ENCODE peak calls at places on chromosomes 12 and 14, in ten cellular contexts. M is tibial artery; Y is effector memory CD4-positive, alpha-beta T cell; J is heart right ventricle; Q is OCI-LY7; W is HL-60; U is ovary; B is sigmoid colon; A is right cardiac atrium; L is CD8-positive, alpha-beta T cell. S is an unnamed sample.
A peak's percentile ranks its signal among the peaks of the same experiment; 100 is the strongest.

GRCh38 chr12:30988887-30989286 is 62.3 kb downstream of the TSPAN11 start:
- DNase-seq in M (no peak), Y (no peak), J (no peak), Q (no peak), W (no peak), U (no peak), B (no peak), A (peak; percentile 27), L (no peak), S (no peak)

GRCh38 chr14:92937229-92937937 is 14.4 kb downstream of the CHGA start:
- DNase-seq in M (no peak), Y (no peak), J (no peak), Q (no peak), W (no peak), U (no peak), B (no peak), A (no peak), L (no peak), S (no peak)

GRCh38 chr12:79127268-79127895 is 262.8 kb downstream of the SYT1 start:
- DNase-seq in M (no peak), Y (no peak), J (no peak), Q (no peak), W (peak; percentile 10), U (no peak), B (no peak), A (no peak), L (no peak), S (no peak)

GRCh38 chr14:38143651-38144505 is 63.8 kb upstream of the SSTR1 start:
- DNase-seq in M (no peak), Y (no peak), J (no peak), Q (no peak), W (no peak), U (no peak), B (no peak), A (no peak), L (no peak), S (no peak)

GRCh38 chr12:105427883-105428282 is 97.4 kb downstream of the C12orf75 start:
- DNase-seq in M (no peak), Y (no peak), J (no peak), Q (no peak), W (no peak), U (no peak), B (no peak), A (no peak), L (no peak), S (no peak)

GRCh38 chr14:34173916-34174315 is 223.0 kb upstream of the EGLN3 start:
- DNase-seq in M (no peak), Y (no peak), J (no peak), Q (no peak), W (no peak), U (no peak), B (no peak), A (no peak), L (no peak), S (no peak)

GRCh38 chr12:104662203-104662602 is 205.5 kb downstream of the CHST11 start:
- DNase-seq in M (no peak), Y (no peak), J (no peak), Q (no peak), W (no peak), U (no peak), B (no peak), A (no peak), L (no peak), S (no peak)

GRCh38 chr14:88482524-88482923 is 72.3 kb downstream of the PTPN21 start:
- DNase-seq in M (no peak), Y (no peak), J (no peak), Q (no peak), W (no peak), U (no peak), B (no peak), A (no peak), L (no peak), S (no peak)

GRCh38 chr12:43406797-43407196 is 145.2 kb downstream of the ADAMTS20 start:
- DNase-seq in M (no peak), Y (no peak), J (no peak), Q (no peak), W (no peak), U (no peak), B (no peak), A (no peak), L (no peak), S (no peak)

GRCh38 chr12:91854725-91855124 is 290.9 kb downstream of the BTG1 start:
- DNase-seq in M (no peak), Y (no peak), J (no peak), Q (no peak), W (no peak), U (no peak), B (peak; percentile 73), A (no peak), L (no peak), S (no peak)

GRCh38 chr14:69615471-69616407 is 4.3 kb downstream of the SUSD6 start:
- DNase-seq in M (peak; percentile 74), Y (peak; percentile 24), J (peak; percentile 84), Q (peak; percentile 89), W (no peak), U (no peak), B (peak; percentile 86), A (peak; percentile 67), L (peak; percentile 32), S (no peak)

GRCh38 chr12:87603727-87604126 is 425.5 kb downstream of the C12orf50 start:
- DNase-seq in M (no peak), Y (no peak), J (no peak), Q (no peak), W (no peak), U (no peak), B (no peak), A (no peak), L (no peak), S (no peak)

GRCh38 chr12:30064906-30065305 is 281.2 kb upstream of the TMTC1 start:
- DNase-seq in M (no peak), Y (no peak), J (no peak), Q (no peak), W (no peak), U (no peak), B (no peak), A (no peak), L (no peak), S (no peak)

GRCh38 chr14:106585692-106586091 is 1059.3 kb downstream of the TMEM121 start:
- DNase-seq in M (no peak), Y (no peak), J (no peak), Q (no peak), W (no peak), U (no peak), B (no peak), A (no peak), L (no peak), S (no peak)

GRCh38 chr14:88639221-88639620 is 76.4 kb downstream of the ZC3H14 start:
- DNase-seq in M (no peak), Y (no peak), J (no peak), Q (no peak), W (no peak), U (no peak), B (no peak), A (no peak), L (no peak), S (no peak)

GRCh38 chr12:76259660-76260389 is 88.4 kb downstream of the BBS10 start:
- DNase-seq in M (no peak), Y (no peak), J (no peak), Q (peak; percentile 28), W (no peak), U (no peak), B (no peak), A (no peak), L (no peak), S (no peak)

GRCh38 chr12:20628388-20628787 is 66.7 kb upstream of the SLCO1C1 start:
- DNase-seq in M (no peak), Y (no peak), J (no peak), Q (no peak), W (no peak), U (no peak), B (no peak), A (no peak), L (no peak), S (no peak)
- H3K27ac ChIP-seq in M (peak overlapping the region; percentile 35), Y (no peak overlapping the region), J (peak overlapping the region; percentile 58), Q (no peak overlapping the region), W (no peak overlapping the region), U (no peak overlapping the region), B (peak overlapping the region; percentile 54), A (no peak overlapping the region), L (no peak overlapping the region), S (peak overlapping the region; percentile 82)

GRCh38 chr12:52873513-52873831 is 24.7 kb upstream of the KRT78 start:
- DNase-seq in M (no peak), Y (no peak), J (no peak), Q (no peak), W (no peak), U (no peak), B (no peak), A (no peak), L (no peak), S (no peak)
- H3K27ac ChIP-seq in M (peak overlapping the region; percentile 83), Y (no peak overlapping the region), J (peak overlapping the region; percentile 76), Q (no peak overlapping the region), W (no peak overlapping the region), U (peak overlapping the region; percentile 87), B (peak overlapping the region; percentile 58), A (peak overlapping the region; percentile 17), L (no peak overlapping the region), S (peak overlapping the region; percentile 10)

GRCh38 chr12:13104403-13104802 is 936 bp upstream of the GSG1 start:
- DNase-seq in M (no peak), Y (no peak), J (no peak), Q (no peak), W (peak; percentile 47), U (no peak), B (no peak), A (no peak), L (no peak), S (no peak)

GRCh38 chr12:13102481-13103195 is 829 bp downstream of the GSG1 start:
- DNase-seq in M (no peak), Y (no peak), J (no peak), Q (no peak), W (no peak), U (no peak), B (no peak), A (no peak), L (no peak), S (no peak)

GRCh38 chr12:13101854-13102375 is 1.6 kb downstream of the GSG1 start:
- DNase-seq in M (no peak), Y (no peak), J (no peak), Q (peak; percentile 13), W (no peak), U (no peak), B (no peak), A (no peak), L (peak; percentile 9), S (no peak)

GRCh38 chr12:13100882-13101769 is 2.3 kb downstream of the GSG1 start:
- DNase-seq in M (peak; percentile 95), Y (peak; percentile 91), J (peak; percentile 90), Q (peak; percentile 88), W (peak; percentile 81), U (peak; percentile 93), B (peak; percentile 95), A (peak; percentile 97), L (peak; percentile 86), S (peak; percentile 87)

GRCh38 chr12:13103391-13104033 is at the start of gene GSG1:
- DNase-seq in M (no peak), Y (no peak), J (no peak), Q (peak; percentile 24), W (no peak), U (no peak), B (no peak), A (no peak), L (no peak), S (no peak)
- H3K27ac ChIP-seq in M (peak within 1 kb of the TSS; percentile 98), Y (peak within 1 kb of the TSS; percentile 96), J (peak within 1 kb of the TSS; percentile 98), Q (no peak within 1 kb of the TSS), W (peak within 1 kb of the TSS; percentile 98), U (peak within 1 kb of the TSS; percentile 94), B (peak within 1 kb of the TSS; percentile 78), A (peak within 1 kb of the TSS; percentile 91), L (no peak within 1 kb of the TSS), S (peak within 1 kb of the TSS; percentile 95)

GRCh38 chr14:67442139-67442906 is 30.4 kb upstream of the PLEK2 start:
- DNase-seq in M (no peak), Y (no peak), J (no peak), Q (no peak), W (no peak), U (no peak), B (no peak), A (no peak), L (no peak), S (no peak)
- H3K27ac ChIP-seq in M (no peak overlapping the region), Y (no peak overlapping the region), J (peak overlapping the region; percentile 28), Q (no peak overlapping the region), W (no peak overlapping the region), U (no peak overlapping the region), B (no peak overlapping the region), A (no peak overlapping the region), L (no peak overlapping the region), S (no peak overlapping the region)

S was measured in thoracic aorta.